ENCODE peak calls at places on chromosomes 7 and 10, in seven cellular contexts. One of them, this sample, is unnamed.

GRCh38 chr10:73920084-73920483 is 9.2 kb downstream of the PLAU start:
- DNase-seq in H9: no peak
- DNase-seq in spleen: no peak
- DNase-seq in lower lobe of right lung: no peak
- DNase-seq in CD8-positive, alpha-beta memory T cell: no peak
- DNase-seq in cardiac muscle cell: peak; percentile 31
- DNase-seq in tibial nerve: peak; percentile 54
- DNase-seq in this sample: peak; percentile 69

GRCh38 chr7:152678133-152678645 is 2.2 kb upstream of the XRCC2 start:
- DNase-seq in lower lobe of right lung: no peak
- DNase-seq in tibial nerve: no peak
- DNase-seq in CD8-positive, alpha-beta memory T cell: no peak
- DNase-seq in spleen: no peak
- DNase-seq in H9: no peak
- DNase-seq in cardiac muscle cell: no peak
- DNase-seq in this sample: no peak

GRCh38 chr7:16465469-16466086 is at the start of gene SOSTDC1:
- DNase-seq in tibial nerve: no peak
- DNase-seq in CD8-positive, alpha-beta memory T cell: no peak
- DNase-seq in lower lobe of right lung: no peak
- DNase-seq in cardiac muscle cell: no peak
- DNase-seq in spleen: no peak
- DNase-seq in H9: no peak
- DNase-seq in this sample: no peak

GRCh38 chr7:42227523-42227922 is 9.5 kb downstream of the GLI3 start:
- DNase-seq in spleen: no peak
- DNase-seq in CD8-positive, alpha-beta memory T cell: no peak
- DNase-seq in lower lobe of right lung: no peak
- DNase-seq in H9: no peak
- DNase-seq in tibial nerve: no peak
- DNase-seq in cardiac muscle cell: no peak
- DNase-seq in this sample: no peak

GRCh38 chr7:22193361-22194016 is 163.5 kb downstream of the RAPGEF5 start:
- DNase-seq in lower lobe of right lung: no peak
- DNase-seq in spleen: no peak
- DNase-seq in H9: peak; percentile 84
- DNase-seq in tibial nerve: peak; percentile 14
- DNase-seq in CD8-positive, alpha-beta memory T cell: no peak
- DNase-seq in cardiac muscle cell: peak; percentile 62
- DNase-seq in this sample: no peak

GRCh38 chr7:44309271-44310091 is 15.9 kb downstream of the CAMK2B start:
- DNase-seq in CD8-positive, alpha-beta memory T cell: peak; percentile 47
- DNase-seq in cardiac muscle cell: peak; percentile 78
- DNase-seq in H9: peak; percentile 71
- DNase-seq in spleen: peak; percentile 87
- DNase-seq in lower lobe of right lung: peak; percentile 67
- DNase-seq in tibial nerve: no peak
- DNase-seq in this sample: peak; percentile 65

GRCh38 chr10:45418859-45419672 is 45.0 kb downstream of the ALOX5 start:
- DNase-seq in spleen: peak; percentile 93
- DNase-seq in CD8-positive, alpha-beta memory T cell: peak; percentile 61
- DNase-seq in H9: peak; percentile 82
- DNase-seq in lower lobe of right lung: peak; percentile 74
- DNase-seq in cardiac muscle cell: peak; percentile 63
- DNase-seq in tibial nerve: peak; percentile 48
- DNase-seq in this sample: peak; percentile 74

GRCh38 chr7:14197280-14197679 is 207.8 kb upstream of the ETV1 start:
- DNase-seq in spleen: no peak
- DNase-seq in cardiac muscle cell: peak; percentile 74
- DNase-seq in CD8-positive, alpha-beta memory T cell: no peak
- DNase-seq in tibial nerve: peak; percentile 65
- DNase-seq in lower lobe of right lung: no peak
- DNase-seq in H9: no peak
- DNase-seq in this sample: no peak

GRCh38 chr7:2522780-2523433 is 3.3 kb downstream of the LFNG start:
- DNase-seq in cardiac muscle cell: peak; percentile 72
- DNase-seq in spleen: no peak
- DNase-seq in H9: peak; percentile 73
- DNase-seq in lower lobe of right lung: no peak
- DNase-seq in tibial nerve: no peak
- DNase-seq in CD8-positive, alpha-beta memory T cell: no peak
- DNase-seq in this sample: no peak

GRCh38 chr10:101303087-101303753 is 50.7 kb upstream of the BTRC start:
- DNase-seq in H9: no peak
- DNase-seq in CD8-positive, alpha-beta memory T cell: no peak
- DNase-seq in spleen: no peak
- DNase-seq in lower lobe of right lung: no peak
- DNase-seq in cardiac muscle cell: no peak
- DNase-seq in tibial nerve: no peak
- DNase-seq in this sample: no peak

GRCh38 chr7:81638216-81638615 is 131.6 kb downstream of the HGF start:
- DNase-seq in H9: no peak
- DNase-seq in lower lobe of right lung: no peak
- DNase-seq in cardiac muscle cell: peak; percentile 85
- DNase-seq in spleen: no peak
- DNase-seq in tibial nerve: no peak
- DNase-seq in CD8-positive, alpha-beta memory T cell: no peak
- DNase-seq in this sample: no peak

GRCh38 chr7:125930848-125931247 is 1001.2 kb upstream of the POT1 start:
- DNase-seq in H9: no peak
- DNase-seq in CD8-positive, alpha-beta memory T cell: no peak
- DNase-seq in tibial nerve: no peak
- DNase-seq in spleen: no peak
- DNase-seq in lower lobe of right lung: no peak
- DNase-seq in cardiac muscle cell: no peak
- DNase-seq in this sample: no peak

GRCh38 chr7:45563804-45564461 is 10.2 kb upstream of the ADCY1 start:
- DNase-seq in lower lobe of right lung: no peak
- DNase-seq in cardiac muscle cell: no peak
- DNase-seq in tibial nerve: no peak
- DNase-seq in H9: no peak
- DNase-seq in spleen: no peak
- DNase-seq in CD8-positive, alpha-beta memory T cell: no peak
- DNase-seq in this sample: peak; percentile 57

GRCh38 chr7:45564485-45564884 is 9.7 kb upstream of the ADCY1 start:
- DNase-seq in cardiac muscle cell: peak; percentile 17
- DNase-seq in lower lobe of right lung: no peak
- DNase-seq in CD8-positive, alpha-beta memory T cell: no peak
- DNase-seq in spleen: no peak
- DNase-seq in H9: no peak
- DNase-seq in tibial nerve: no peak
- DNase-seq in this sample: no peak

GRCh38 chr7:45563401-45563800 is 10.8 kb upstream of the ADCY1 start:
- DNase-seq in tibial nerve: no peak
- DNase-seq in lower lobe of right lung: no peak
- DNase-seq in CD8-positive, alpha-beta memory T cell: no peak
- DNase-seq in H9: no peak
- DNase-seq in spleen: no peak
- DNase-seq in cardiac muscle cell: no peak
- DNase-seq in this sample: peak; percentile 38

GRCh38 chr7:45566386-45566785 is 7.8 kb upstream of the ADCY1 start:
- DNase-seq in tibial nerve: no peak
- DNase-seq in cardiac muscle cell: no peak
- DNase-seq in spleen: no peak
- DNase-seq in lower lobe of right lung: no peak
- DNase-seq in CD8-positive, alpha-beta memory T cell: no peak
- DNase-seq in H9: no peak
- DNase-seq in this sample: no peak

DNA sequence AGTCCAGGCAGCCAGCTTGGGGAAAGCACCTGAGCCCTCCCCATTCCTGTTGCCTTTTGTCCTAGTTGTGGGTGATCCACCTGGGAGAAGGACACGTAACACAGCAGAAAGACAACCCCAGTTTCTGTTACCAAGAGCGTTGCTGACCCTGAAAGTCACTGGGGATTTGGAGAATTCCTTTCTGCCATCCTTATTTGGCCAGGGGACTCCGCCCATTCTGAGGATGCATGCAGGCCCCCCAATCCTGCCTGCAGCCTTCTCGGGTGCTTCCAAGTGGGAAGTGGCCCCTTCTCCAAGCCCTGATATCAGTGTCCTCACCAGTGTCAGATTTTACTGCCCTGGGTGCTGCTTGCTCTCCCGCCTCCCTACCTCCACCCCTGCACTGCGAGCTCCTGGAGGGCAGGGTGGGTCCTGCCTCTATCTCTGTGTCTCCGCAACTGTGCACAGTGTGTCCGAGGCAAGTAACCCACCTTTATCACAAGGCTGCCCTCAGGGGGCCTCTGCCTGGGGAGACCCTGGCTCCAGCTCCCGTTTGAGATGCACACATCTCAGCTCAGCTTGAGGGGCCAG is 9.2 kb upstream of the ADCY1 start:
- DNase-seq in H9: no peak
- DNase-seq in CD8-positive, alpha-beta memory T cell: no peak
- DNase-seq in spleen: no peak
- DNase-seq in cardiac muscle cell: no peak
- DNase-seq in lower lobe of right lung: no peak
- DNase-seq in tibial nerve: no peak
- DNase-seq in this sample: peak; percentile 26
- H3K27me3 ChIP-seq in H9: no peaks in the 10 kb centered on the region
- H3K27me3 ChIP-seq in CD8-positive, alpha-beta memory T cell: no peaks in the 10 kb centered on the region
- H3K27me3 ChIP-seq in spleen: no peaks in the 10 kb centered on the region
- H3K27me3 ChIP-seq in cardiac muscle cell: no peaks in the 10 kb centered on the region
- H3K27me3 ChIP-seq in lower lobe of right lung: no peaks in the 10 kb centered on the region
- H3K27me3 ChIP-seq in tibial nerve: no peaks in the 10 kb centered on the region
- H3K27me3 ChIP-seq in this sample: no peaks in the 10 kb centered on the region

GRCh38 chr10:123883921-123884320 is 7.7 kb downstream of the CPXM2 start:
- DNase-seq in lower lobe of right lung: no peak
- DNase-seq in tibial nerve: no peak
- DNase-seq in cardiac muscle cell: no peak
- DNase-seq in spleen: no peak
- DNase-seq in H9: no peak
- DNase-seq in CD8-positive, alpha-beta memory T cell: no peak
- DNase-seq in this sample: no peak
- H3K9me3 ChIP-seq in lower lobe of right lung: no peaks in the 10 kb centered on the region
- H3K9me3 ChIP-seq in tibial nerve: no peaks in the 10 kb centered on the region
- H3K9me3 ChIP-seq in cardiac muscle cell: no peaks in the 10 kb centered on the region
- H3K9me3 ChIP-seq in spleen: no peaks in the 10 kb centered on the region
- H3K9me3 ChIP-seq in H9: no peaks in the 10 kb centered on the region
- H3K9me3 ChIP-seq in CD8-positive, alpha-beta memory T cell: no peaks in the 10 kb centered on the region
- H3K9me3 ChIP-seq in this sample: no peaks in the 10 kb centered on the region

GRCh38 chr7:110909102-110909501 is 181.8 kb upstream of the LRRN3 start:
- DNase-seq in lower lobe of right lung: no peak
- DNase-seq in spleen: no peak
- DNase-seq in H9: no peak
- DNase-seq in cardiac muscle cell: no peak
- DNase-seq in CD8-positive, alpha-beta memory T cell: no peak
- DNase-seq in tibial nerve: no peak
- DNase-seq in this sample: no peak
- H3K4me1 ChIP-seq in lower lobe of right lung: no peaks in the 10 kb centered on the region
- H3K4me1 ChIP-seq in spleen: no peaks in the 10 kb centered on the region
- H3K4me1 ChIP-seq in H9: no peaks in the 10 kb centered on the region
- H3K4me1 ChIP-seq in cardiac muscle cell: no peaks in the 10 kb centered on the region
- H3K4me1 ChIP-seq in CD8-positive, alpha-beta memory T cell: no peaks in the 10 kb centered on the region
- H3K4me1 ChIP-seq in tibial nerve: no peaks in the 10 kb centered on the region
- H3K4me1 ChIP-seq in this sample: no peaks in the 10 kb centered on the region

GRCh38 chr10:117544729-117545140 is 2.2 kb downstream of the EMX2 start:
- DNase-seq in tibial nerve: no peak
- DNase-seq in H9: peak; percentile 33
- DNase-seq in cardiac muscle cell: no peak
- DNase-seq in CD8-positive, alpha-beta memory T cell: no peak
- DNase-seq in lower lobe of right lung: no peak
- DNase-seq in spleen: no peak
- DNase-seq in this sample: no peak
- H3K27me3 ChIP-seq in tibial nerve: no peaks in the 10 kb centered on the region
- H3K27me3 ChIP-seq in H9: peaks cover 89% of the 10 kb centered on the region
- H3K27me3 ChIP-seq in cardiac muscle cell: peaks cover 100% of the 10 kb centered on the region
- H3K27me3 ChIP-seq in CD8-positive, alpha-beta memory T cell: peaks cover 40% of the 10 kb centered on the region
- H3K27me3 ChIP-seq in lower lobe of right lung: peaks cover 98% of the 10 kb centered on the region
- H3K27me3 ChIP-seq in spleen: peaks cover 100% of the 10 kb centered on the region
- H3K27me3 ChIP-seq in this sample: peaks cover 21% of the 10 kb centered on the region